ENCODE peak calls at places on chromosomes 4 and X, in five cellular contexts. One of them, this sample, is unnamed.

GRCh38 chrX:112630187-112630586 is 49.6 kb downstream of the LHFPL1 start:
- DNase-seq in mammary epithelial cell: no peak
- DNase-seq in PC-3: no peak
- DNase-seq in heart left ventricle: no peak
- DNase-seq in naive thymus-derived CD4-positive, alpha-beta T cell: no peak
- DNase-seq in this sample: no peak

GRCh38 chr4:177413656-177414055 is 28.6 kb downstream of the AGA start:
- DNase-seq in heart left ventricle: no peak
- DNase-seq in naive thymus-derived CD4-positive, alpha-beta T cell: no peak
- DNase-seq in PC-3: no peak
- DNase-seq in mammary epithelial cell: no peak
- DNase-seq in this sample: no peak

GRCh38 chr4:120132935-120133334 is 66.3 kb upstream of the MAD2L1 start:
- DNase-seq in PC-3: peak; percentile 15
- DNase-seq in heart left ventricle: no peak
- DNase-seq in mammary epithelial cell: no peak
- DNase-seq in naive thymus-derived CD4-positive, alpha-beta T cell: no peak
- DNase-seq in this sample: no peak

GRCh38 chr4:84710520-84710919 is 127.6 kb downstream of the CDS1 start:
- DNase-seq in PC-3: no peak
- DNase-seq in mammary epithelial cell: no peak
- DNase-seq in heart left ventricle: no peak
- DNase-seq in naive thymus-derived CD4-positive, alpha-beta T cell: no peak
- DNase-seq in this sample: no peak

GRCh38 chr4:158302076-158302866 is 92.0 kb downstream of the TMEM144 start:
- DNase-seq in heart left ventricle: no peak
- DNase-seq in PC-3: peak; percentile 74
- DNase-seq in naive thymus-derived CD4-positive, alpha-beta T cell: no peak
- DNase-seq in mammary epithelial cell: peak; percentile 76
- DNase-seq in this sample: no peak

GRCh38 chr4:183840311-183840710 is 64.8 kb upstream of the STOX2 start:
- DNase-seq in PC-3: peak; percentile 82
- DNase-seq in heart left ventricle: peak; percentile 84
- DNase-seq in mammary epithelial cell: peak; percentile 46
- DNase-seq in naive thymus-derived CD4-positive, alpha-beta T cell: peak; percentile 27
- DNase-seq in this sample: peak; percentile 27

GRCh38 chr4:41418444-41418843 is 119.5 kb upstream of the LIMCH1 start:
- DNase-seq in mammary epithelial cell: peak; percentile 37
- DNase-seq in heart left ventricle: peak; percentile 88
- DNase-seq in PC-3: peak; percentile 24
- DNase-seq in naive thymus-derived CD4-positive, alpha-beta T cell: no peak
- DNase-seq in this sample: no peak

GRCh38 chr4:66564901-66565648 is 894.8 kb upstream of the EPHA5 start:
- DNase-seq in naive thymus-derived CD4-positive, alpha-beta T cell: no peak
- DNase-seq in mammary epithelial cell: no peak
- DNase-seq in PC-3: no peak
- DNase-seq in heart left ventricle: no peak
- DNase-seq in this sample: no peak

GRCh38 chr4:40301592-40301991 is 33.5 kb upstream of the CHRNA9 start:
- DNase-seq in mammary epithelial cell: no peak
- DNase-seq in naive thymus-derived CD4-positive, alpha-beta T cell: peak; percentile 96
- DNase-seq in PC-3: no peak
- DNase-seq in heart left ventricle: no peak
- DNase-seq in this sample: no peak

GRCh38 chr4:10336471-10336870 is 120.8 kb downstream of the ZNF518B start:
- DNase-seq in mammary epithelial cell: peak; percentile 89
- DNase-seq in PC-3: no peak
- DNase-seq in naive thymus-derived CD4-positive, alpha-beta T cell: no peak
- DNase-seq in heart left ventricle: no peak
- DNase-seq in this sample: no peak

GRCh38 chr4:10335050-10335449 is 122.2 kb downstream of the ZNF518B start:
- DNase-seq in mammary epithelial cell: no peak
- DNase-seq in heart left ventricle: no peak
- DNase-seq in PC-3: no peak
- DNase-seq in naive thymus-derived CD4-positive, alpha-beta T cell: no peak
- DNase-seq in this sample: no peak

GRCh38 chr4:10333942-10334341 is 123.3 kb downstream of the ZNF518B start:
- DNase-seq in heart left ventricle: no peak
- DNase-seq in naive thymus-derived CD4-positive, alpha-beta T cell: no peak
- DNase-seq in PC-3: no peak
- DNase-seq in mammary epithelial cell: peak; percentile 61
- DNase-seq in this sample: no peak

DNA sequence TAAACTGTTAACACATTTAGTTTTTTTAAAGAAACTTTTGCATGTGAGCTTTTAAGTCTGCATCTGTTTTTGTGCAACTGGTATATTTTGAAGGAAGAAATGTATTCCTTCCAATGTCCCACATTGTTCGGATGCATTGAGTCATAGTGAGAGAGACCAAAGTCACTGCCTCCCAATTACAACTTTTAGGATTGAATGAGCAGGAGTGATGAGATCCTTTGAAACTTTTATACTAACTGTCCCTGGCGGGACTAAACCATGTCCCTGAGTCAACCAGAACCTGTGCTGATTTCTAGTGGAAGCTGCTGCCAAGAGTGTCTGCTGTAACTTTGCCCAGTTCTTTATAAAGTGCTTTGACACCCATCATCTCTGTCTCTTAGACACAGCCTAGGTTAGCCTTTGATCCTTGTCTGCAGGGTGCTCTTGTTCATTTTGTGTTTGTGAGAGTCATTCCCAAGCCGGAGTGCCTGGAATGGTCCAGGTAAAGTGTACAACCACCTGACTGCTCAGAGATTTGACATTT is 122.7 kb downstream of the ZNF518B start:
- DNase-seq in PC-3: no peak
- DNase-seq in naive thymus-derived CD4-positive, alpha-beta T cell: no peak
- DNase-seq in mammary epithelial cell: no peak
- DNase-seq in heart left ventricle: no peak
- DNase-seq in this sample: no peak
- H3K4me3 ChIP-seq in PC-3: no peak overlapping the region
- H3K4me3 ChIP-seq in naive thymus-derived CD4-positive, alpha-beta T cell: no peak overlapping the region
- H3K4me3 ChIP-seq in mammary epithelial cell: no peak overlapping the region
- H3K4me3 ChIP-seq in heart left ventricle: no peak overlapping the region
- H3K4me3 ChIP-seq in this sample: no peak overlapping the region

GRCh38 chrX:100663651-100664050 is 19.7 kb downstream of the SRPX2 start:
- DNase-seq in mammary epithelial cell: peak; percentile 48
- DNase-seq in PC-3: no peak
- DNase-seq in naive thymus-derived CD4-positive, alpha-beta T cell: no peak
- DNase-seq in heart left ventricle: no peak
- DNase-seq in this sample: no peak
- H3K27me3 ChIP-seq in mammary epithelial cell: no peaks in the 10 kb centered on the region
- H3K27me3 ChIP-seq in PC-3: no peaks in the 10 kb centered on the region
- H3K27me3 ChIP-seq in naive thymus-derived CD4-positive, alpha-beta T cell: no peaks in the 10 kb centered on the region
- H3K27me3 ChIP-seq in heart left ventricle: no peaks in the 10 kb centered on the region
- H3K27me3 ChIP-seq in this sample: no peaks in the 10 kb centered on the region

DNA sequence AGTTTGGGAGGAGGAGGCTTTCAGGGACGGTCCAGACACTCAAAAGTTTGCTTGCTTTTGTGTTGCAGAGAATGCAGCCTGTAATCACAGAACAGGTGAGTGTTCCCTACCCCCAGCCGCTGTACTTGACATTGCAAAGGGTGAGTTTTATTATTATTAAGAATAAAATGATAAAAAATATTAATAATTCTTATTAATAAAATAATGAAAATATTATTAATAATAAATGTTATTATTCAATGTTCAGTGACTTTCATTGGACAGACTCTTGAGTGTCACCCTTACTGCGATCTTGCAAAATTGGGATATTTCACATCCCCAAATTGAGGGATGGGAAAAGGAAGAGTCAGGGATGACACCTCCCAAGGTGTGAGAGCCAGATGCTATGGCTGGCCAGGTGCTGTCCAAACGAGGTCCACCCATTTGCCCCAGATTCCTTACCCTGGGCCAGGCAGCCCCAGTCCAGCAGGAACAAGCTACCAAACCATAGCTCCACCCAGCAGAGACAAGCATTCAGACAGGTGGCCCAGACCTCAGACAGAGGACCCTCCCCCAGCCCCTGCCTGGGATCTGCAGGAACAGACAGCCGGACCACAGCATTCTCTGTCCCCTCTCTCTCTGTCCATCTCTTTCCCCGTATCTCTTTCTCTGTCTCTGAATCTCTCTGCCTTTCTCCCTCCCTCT is 22.4 kb downstream of the IL3RA start:
- DNase-seq in PC-3: no peak
- DNase-seq in naive thymus-derived CD4-positive, alpha-beta T cell: no peak
- DNase-seq in heart left ventricle: no peak
- DNase-seq in mammary epithelial cell: no peak
- DNase-seq in this sample: no peak
- H3K4me3 ChIP-seq in PC-3: no peak overlapping the region
- H3K4me3 ChIP-seq in naive thymus-derived CD4-positive, alpha-beta T cell: no peak overlapping the region
- H3K4me3 ChIP-seq in heart left ventricle: no peak overlapping the region
- H3K4me3 ChIP-seq in mammary epithelial cell: no peak overlapping the region
- H3K4me3 ChIP-seq in this sample: no peak overlapping the region

DNA sequence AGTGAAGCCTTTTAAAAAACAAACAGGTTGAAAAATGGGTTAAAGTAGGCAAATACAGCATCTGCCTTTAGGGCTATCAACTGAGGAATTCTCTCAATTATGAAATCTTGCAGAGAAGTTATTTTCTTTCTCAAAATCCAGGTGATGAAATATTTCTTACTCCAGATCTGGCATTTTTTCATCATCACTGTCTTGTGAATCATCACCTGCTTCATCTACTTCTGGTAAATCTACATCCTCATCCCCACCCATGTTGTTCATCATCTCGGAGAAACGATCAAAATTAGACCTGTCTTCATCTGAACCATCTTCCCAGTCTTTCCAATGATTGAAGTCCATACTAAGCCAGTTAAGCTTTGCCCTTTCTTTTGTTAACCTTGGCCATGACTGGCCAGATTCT is 33.3 kb upstream of the HPF1 start:
- DNase-seq in heart left ventricle: no peak
- DNase-seq in naive thymus-derived CD4-positive, alpha-beta T cell: no peak
- DNase-seq in PC-3: no peak
- DNase-seq in mammary epithelial cell: peak; percentile 65
- DNase-seq in this sample: no peak
- H3K27me3 ChIP-seq in heart left ventricle: no peaks in the 10 kb centered on the region
- H3K27me3 ChIP-seq in naive thymus-derived CD4-positive, alpha-beta T cell: peaks cover 16% of the 10 kb centered on the region
- H3K27me3 ChIP-seq in PC-3: peaks cover 26% of the 10 kb centered on the region
- H3K27me3 ChIP-seq in mammary epithelial cell: no peaks in the 10 kb centered on the region
- H3K27me3 ChIP-seq in this sample: peaks cover 17% of the 10 kb centered on the region

GRCh38 chr4:137125011-137125410 is 407.3 kb downstream of the PCDH18 start:
- DNase-seq in naive thymus-derived CD4-positive, alpha-beta T cell: no peak
- DNase-seq in heart left ventricle: no peak
- DNase-seq in PC-3: peak; percentile 62
- DNase-seq in mammary epithelial cell: peak; percentile 12
- DNase-seq in this sample: no peak
- H3K4me3 ChIP-seq in naive thymus-derived CD4-positive, alpha-beta T cell: no peak overlapping the region
- H3K4me3 ChIP-seq in heart left ventricle: peak overlapping the region; percentile 45
- H3K4me3 ChIP-seq in PC-3: peak overlapping the region; percentile 85
- H3K4me3 ChIP-seq in mammary epithelial cell: peak overlapping the region; percentile 88
- H3K4me3 ChIP-seq in this sample: no peak overlapping the region

DNA sequence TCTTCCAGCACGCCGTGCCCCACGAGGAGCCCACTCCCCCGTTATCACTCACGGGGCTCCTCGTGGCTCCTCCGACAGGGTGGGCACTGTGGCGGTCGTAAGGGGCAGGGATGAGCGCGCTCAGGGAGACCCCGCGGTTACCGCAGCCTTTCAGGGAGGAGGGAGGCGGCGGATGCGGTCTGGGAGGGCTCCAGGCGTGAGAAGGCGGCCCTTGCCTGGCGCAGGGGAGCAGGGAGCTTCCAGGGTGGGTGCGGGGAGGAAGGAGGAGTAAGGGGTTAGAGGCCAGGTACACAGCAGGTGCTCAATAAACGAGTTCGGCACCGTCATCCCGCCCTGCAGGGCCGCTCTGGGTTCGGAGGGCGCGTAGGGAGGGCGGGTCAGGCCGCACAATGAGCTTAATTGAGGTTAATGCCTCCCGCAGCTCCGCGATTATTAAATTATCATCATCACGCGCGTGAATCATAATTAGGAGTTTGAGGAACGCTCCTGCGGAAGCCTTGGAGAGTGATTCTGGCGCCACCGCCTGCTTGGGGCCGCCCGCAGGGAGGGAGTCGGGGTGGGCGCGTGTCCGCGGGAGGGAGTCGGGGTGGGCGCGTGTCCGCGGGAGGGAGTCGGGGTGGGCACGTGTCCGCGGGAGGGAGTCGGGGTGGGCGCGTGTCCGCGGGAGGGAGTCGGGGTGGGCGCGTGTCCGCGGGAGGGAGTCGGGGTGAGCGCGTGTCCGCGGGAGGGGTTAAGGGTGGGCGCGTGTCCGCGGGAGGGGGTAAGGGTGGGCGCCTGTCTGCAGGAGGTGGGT is 7.6 kb upstream of the NKX1-1 start:
- DNase-seq in heart left ventricle: no peak
- DNase-seq in mammary epithelial cell: no peak
- DNase-seq in naive thymus-derived CD4-positive, alpha-beta T cell: no peak
- DNase-seq in PC-3: no peak
- DNase-seq in this sample: no peak
- H3K27me3 ChIP-seq in heart left ventricle: peaks cover 48% of the 10 kb centered on the region
- H3K27me3 ChIP-seq in mammary epithelial cell: peaks cover 16% of the 10 kb centered on the region
- H3K27me3 ChIP-seq in naive thymus-derived CD4-positive, alpha-beta T cell: no peaks in the 10 kb centered on the region
- H3K27me3 ChIP-seq in PC-3: no peaks in the 10 kb centered on the region
- H3K27me3 ChIP-seq in this sample: peaks cover 11% of the 10 kb centered on the region

This sample was measured in CD8-positive, alpha-beta memory T cell.